ENCODE peak calls at places on chromosomes 6 and 20, in six cellular contexts. H, B, W, I, D and A are unnamed samples.

GRCh38 chr6:52162940-52163908 is 23.0 kb upstream of the IL17A start:
- DNase-seq in H (peak; percentile 2), B (no peak), W (no peak), I (no peak), D (no peak), A (no peak)

GRCh38 chr6:1624071-1624847 is 14.5 kb downstream of the FOXC1 start:
- DNase-seq in H (no peak), B (peak; percentile 47), W (no peak), I (peak; percentile 77), D (no peak), A (no peak)

GRCh38 chr20:25271486-25272222 is 23.8 kb downstream of the PYGB start:
- DNase-seq in H (no peak), B (peak; percentile 38), W (no peak), I (peak; percentile 10), D (peak; percentile 49), A (no peak)

GRCh38 chr6:33373950-33374349 is 17.7 kb upstream of the KIFC1 start:
- DNase-seq in H (no peak), B (no peak), W (no peak), I (no peak), D (no peak), A (no peak)

GRCh38 chr6:157268835-157269234 is 54.5 kb downstream of the TMEM242 start:
- DNase-seq in H (no peak), B (no peak), W (no peak), I (peak; percentile 13), D (no peak), A (no peak)

GRCh38 chr20:17936306-17936790 is 32.2 kb downstream of the SNX5 start:
- DNase-seq in H (no peak), B (no peak), W (no peak), I (no peak), D (no peak), A (no peak)

GRCh38 chr6:134640975-134641429 is 308.9 kb downstream of the ALDH8A1 start:
- DNase-seq in H (peak; percentile 36), B (peak; percentile 86), W (peak; percentile 65), I (peak; percentile 91), D (peak; percentile 69), A (peak; percentile 67)

GRCh38 chr6:84763397-84764331 is 734 bp downstream of the TBX18 start:
- DNase-seq in H (peak; percentile 53), B (peak; percentile 73), W (no peak), I (peak; percentile 78), D (no peak), A (peak; percentile 94)

GRCh38 chr20:16661738-16662137 is 68.1 kb upstream of the SNRPB2 start:
- DNase-seq in H (no peak), B (peak; percentile 74), W (no peak), I (no peak), D (no peak), A (no peak)

GRCh38 chr6:133715270-133715669 is 173.6 kb upstream of the TCF21 start:
- DNase-seq in H (no peak), B (no peak), W (no peak), I (no peak), D (no peak), A (no peak)

GRCh38 chr20:9981834-9982233 is 53.0 kb upstream of the ANKEF1 start:
- DNase-seq in H (no peak), B (no peak), W (no peak), I (no peak), D (no peak), A (no peak)

DNA sequence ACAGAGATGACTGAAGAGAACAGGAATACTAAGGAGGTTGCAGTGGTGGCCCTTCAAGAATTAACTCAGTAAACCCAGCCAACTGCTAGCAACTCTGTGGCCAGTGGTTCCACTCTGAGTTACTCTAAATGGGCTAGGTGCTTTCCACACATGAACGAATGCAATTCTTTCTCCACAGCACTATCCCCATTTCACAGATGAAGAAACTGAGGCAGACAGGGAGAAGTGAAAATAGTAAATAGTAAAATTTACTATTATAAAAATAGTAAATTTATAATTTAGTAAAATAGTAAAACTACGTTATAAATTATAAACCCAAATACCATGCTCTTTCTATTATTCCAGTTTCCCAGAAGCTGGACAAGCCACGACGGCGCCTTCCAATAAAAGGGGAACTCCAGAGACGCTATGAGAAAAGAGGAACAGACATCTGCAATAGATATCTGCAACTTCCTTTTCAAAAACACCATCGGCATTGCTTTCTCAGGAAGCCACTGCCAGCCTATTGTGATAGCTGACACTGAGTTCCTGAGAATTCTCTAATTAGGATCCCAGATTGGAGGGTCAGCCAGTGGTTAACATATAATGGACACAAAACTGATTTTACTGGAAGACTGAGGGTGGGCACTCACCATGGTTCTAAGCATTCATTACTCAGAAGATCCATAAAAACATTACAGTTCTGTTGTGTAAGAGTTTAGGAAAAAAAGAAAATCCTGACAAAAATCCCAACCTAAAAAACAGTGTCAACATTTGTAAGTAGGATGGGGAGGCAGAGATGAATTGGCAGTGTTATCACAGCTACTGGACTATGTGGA is 16.2 kb downstream of the FKBP1A start:
- DNase-seq in H (no peak), B (no peak), W (no peak), I (no peak), D (no peak), A (no peak)
- H3K4me3 ChIP-seq in H (no peak overlapping the region), B (no peak overlapping the region), W (no peak overlapping the region), I (no peak overlapping the region), D (no peak overlapping the region), A (no peak overlapping the region)

DNA sequence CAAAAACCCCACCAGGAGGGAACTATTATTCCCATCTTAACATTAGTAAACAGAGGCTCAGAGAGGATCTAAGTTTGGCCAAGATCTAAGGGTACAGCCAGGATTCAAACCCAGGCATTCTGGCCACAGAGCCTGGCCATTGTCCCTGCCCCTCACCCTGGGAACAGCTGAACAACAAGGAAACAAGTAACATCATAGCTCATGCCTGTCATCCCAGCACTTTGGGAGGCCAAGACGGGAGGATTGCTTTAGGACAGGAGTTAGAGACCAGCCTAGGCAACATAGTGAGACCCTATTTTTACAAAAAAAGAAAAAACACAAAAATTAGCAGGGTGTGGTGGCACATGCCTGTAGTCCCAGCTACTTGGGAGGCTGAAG is 27.6 kb downstream of the TOX2 start:
- DNase-seq in H (no peak), B (no peak), W (no peak), I (no peak), D (no peak), A (no peak)
- H3K4me1 ChIP-seq in H (peaks cover 68% of the 10 kb centered on the region), B (no peaks in the 10 kb centered on the region), W (no peaks in the 10 kb centered on the region), I (no peaks in the 10 kb centered on the region), D (peaks cover 60% of the 10 kb centered on the region), A (peaks cover 66% of the 10 kb centered on the region)

GRCh38 chr6:27757307-27757706 is 154.9 kb downstream of the OR2B2 start:
- DNase-seq in H (no peak), B (peak; percentile 47), W (no peak), I (no peak), D (peak; percentile 73), A (no peak)
- H3K27ac ChIP-seq in H (no peak overlapping the region), B (no peak overlapping the region), W (no peak overlapping the region), I (no peak overlapping the region), D (no peak overlapping the region), A (no peak overlapping the region)

DNA sequence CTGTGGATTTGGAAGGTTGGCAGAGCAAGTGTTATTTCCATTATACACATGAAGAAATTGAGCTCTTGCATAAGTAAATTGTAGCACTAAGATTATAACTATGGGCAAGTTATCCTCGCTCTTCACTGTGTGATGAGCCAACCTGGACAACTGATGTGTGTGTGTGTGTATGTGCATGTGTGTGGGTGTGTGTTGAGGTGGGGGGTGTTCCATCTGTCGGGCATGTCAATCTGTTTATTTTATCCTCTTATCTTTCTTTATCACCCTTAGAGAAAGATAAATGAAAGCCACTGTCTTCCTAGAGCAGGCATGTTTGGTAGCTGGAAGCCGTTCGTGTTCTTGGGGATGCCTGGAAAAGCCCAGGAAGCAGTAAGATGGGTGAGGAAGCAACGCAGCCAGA is 3.0 kb upstream of the DSP start:
- DNase-seq in H (no peak), B (no peak), W (no peak), I (no peak), D (no peak), A (no peak)
- H3K4me3 ChIP-seq in H (no peak overlapping the region), B (no peak overlapping the region), W (no peak overlapping the region), I (no peak overlapping the region), D (no peak overlapping the region), A (no peak overlapping the region)

GRCh38 chr20:50373674-50374286 is 136.4 kb upstream of the PTPN1 start:
- DNase-seq in H (peak; percentile 43), B (no peak), W (no peak), I (no peak), D (no peak), A (no peak)

GRCh38 chr20:50378170-50379000 is 131.8 kb upstream of the PTPN1 start:
- DNase-seq in H (no peak), B (no peak), W (no peak), I (no peak), D (no peak), A (no peak)

GRCh38 chr20:50374541-50375078 is 135.6 kb upstream of the PTPN1 start:
- DNase-seq in H (no peak), B (no peak), W (no peak), I (no peak), D (no peak), A (no peak)

GRCh38 chr20:50376888-50377459 is 133.2 kb upstream of the PTPN1 start:
- DNase-seq in H (no peak), B (peak; percentile 66), W (no peak), I (no peak), D (no peak), A (no peak)

GRCh38 chr20:50376179-50376887 is 133.8 kb upstream of the PTPN1 start:
- DNase-seq in H (no peak), B (no peak), W (no peak), I (no peak), D (no peak), A (no peak)
- H3K4me1 ChIP-seq in H (peaks cover 83% of the 10 kb centered on the region), B (peaks cover 40% of the 10 kb centered on the region), W (no peaks in the 10 kb centered on the region), I (no peaks in the 10 kb centered on the region), D (peaks cover 28% of the 10 kb centered on the region), A (peaks cover 19% of the 10 kb centered on the region)

GRCh38 chr20:45971675-45972499 is at the start of gene ZNF335:
- DNase-seq in H (peak; percentile 92), B (peak; percentile 99), W (peak; percentile 98), I (peak; percentile 92), D (peak; percentile 97), A (peak; percentile 95)

GRCh38 chr20:45968801-45969711 is 2.9 kb downstream of the ZNF335 start:
- DNase-seq in H (no peak), B (peak; percentile 63), W (no peak), I (no peak), D (peak; percentile 67), A (peak; percentile 19)

GRCh38 chr20:45971425-45971674 is 653 bp downstream of the ZNF335 start:
- DNase-seq in H (no peak), B (no peak), W (no peak), I (no peak), D (no peak), A (no peak)

GRCh38 chr20:45969712-45970634 is 2.0 kb downstream of the ZNF335 start:
- DNase-seq in H (peak; percentile 76), B (peak; percentile 60), W (peak; percentile 45), I (no peak), D (peak; percentile 62), A (peak; percentile 47)

DNA sequence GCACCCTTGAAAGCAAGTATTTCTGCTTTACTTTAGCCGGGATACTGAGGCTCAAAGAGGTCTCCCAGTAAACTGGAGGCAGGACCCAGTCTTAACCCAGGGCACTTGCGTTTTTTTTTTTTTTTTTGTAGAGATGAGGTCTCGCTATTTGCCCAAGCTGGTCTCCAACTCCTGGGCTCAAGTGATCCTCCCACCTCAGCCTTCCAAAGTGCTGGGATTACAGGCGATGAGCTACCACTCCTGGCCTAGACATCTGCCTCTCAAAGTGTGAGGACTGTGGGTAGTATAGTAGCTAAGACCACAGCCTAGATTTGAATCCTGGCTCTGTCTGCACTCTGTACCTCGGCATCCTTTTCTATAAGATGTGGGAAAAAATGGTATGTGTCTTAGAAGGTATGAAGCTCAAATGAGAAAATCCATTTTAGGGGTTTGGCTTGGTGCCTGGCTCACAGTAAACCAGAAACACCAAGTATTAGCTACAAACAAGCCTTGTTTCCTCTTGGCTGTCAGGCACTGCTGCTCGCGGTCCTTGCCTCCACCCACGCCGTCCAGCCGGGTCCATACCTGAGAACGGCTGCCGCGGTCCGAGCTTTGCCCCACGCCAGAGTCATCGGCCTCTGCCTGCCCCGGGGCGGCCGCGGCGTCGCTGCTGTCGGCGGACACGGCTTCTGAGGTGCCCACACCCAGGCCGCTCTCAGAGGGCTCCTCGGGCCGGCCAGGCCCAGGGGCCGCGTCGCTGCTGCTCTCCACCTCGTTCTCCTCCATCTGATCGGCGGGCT is 1.2 kb downstream of the ZNF335 start:
- DNase-seq in H (no peak), B (no peak), W (no peak), I (no peak), D (peak; percentile 76), A (no peak)
- H3K27ac ChIP-seq in H (peak overlapping the region; percentile 99), B (peak overlapping the region; percentile 97), W (peak overlapping the region; percentile 67), I (peak overlapping the region; percentile 98), D (peak overlapping the region; percentile 100), A (peak overlapping the region; percentile 100)